ENCODE peak calls at places on chromosomes 7 and 10, in four cellular contexts. A, Z, P and J are unnamed samples.

GRCh38 chr7:1973321-1974251 is 259.2 kb downstream of the MAD1L1 start:
- DNase-seq in P (no peak), Z (no peak), A (no peak), J (no peak)

GRCh38 chr10:77036993-77037734 is 600.4 kb downstream of the KCNMA1 start:
- DNase-seq in A (no peak), P (peak), Z (peak), J (peak)

GRCh38 chr10:3292601-3293000 is 120.0 kb upstream of the PITRM1 start:
- DNase-seq in P (no peak), Z (no peak), A (no peak), J (no peak)

GRCh38 chr10:77301305-77301730 is 336.3 kb downstream of the KCNMA1 start:
- DNase-seq in A (no peak), Z (no peak), P (no peak), J (no peak)

GRCh38 chr7:104137971-104138370 is 69.8 kb downstream of the ORC5 start:
- DNase-seq in A (no peak), Z (no peak), P (no peak), J (no peak)

GRCh38 chr7:27156508-27156898 is at the start of gene HOXA7:
- DNase-seq in A (no peak), P (no peak), Z (no peak), J (no peak)

GRCh38 chr10:102246261-102246660 is 929 bp downstream of the GBF1 start:
- DNase-seq in P (no peak), A (no peak), Z (no peak), J (no peak)

GRCh38 chr7:18402488-18403183 is 92.9 kb upstream of the HDAC9 start:
- DNase-seq in P (no peak), A (no peak), Z (no peak), J (no peak)

GRCh38 chr7:2036786-2037185 is 196.0 kb downstream of the MAD1L1 start:
- DNase-seq in Z (no peak), A (no peak), P (no peak), J (no peak)

GRCh38 chr7:45401155-45401554 is 173.0 kb upstream of the ADCY1 start:
- DNase-seq in A (no peak), Z (no peak), P (no peak), J (no peak)

GRCh38 chr10:32958992-32959703 is 1.1 kb upstream of the ITGB1 start:
- DNase-seq in A (peak), P (no peak), Z (no peak), J (no peak)
- TF ChIP-seq FOXK2 in A (no peak), P (no peak), Z (no peak), J (no peak)

GRCh38 chr10:118729641-118730258 is 25.0 kb downstream of the CACUL1 start:
- DNase-seq in A (peak), Z (no peak), P (no peak), J (no peak)

GRCh38 chr10:118735294-118735693 is 19.5 kb downstream of the CACUL1 start:
- DNase-seq in P (no peak), A (no peak), Z (no peak), J (no peak)

GRCh38 chr10:118734477-118734876 is 20.3 kb downstream of the CACUL1 start:
- DNase-seq in P (no peak), A (no peak), Z (no peak), J (no peak)

GRCh38 chr10:118730699-118731456 is 23.9 kb downstream of the CACUL1 start:
- DNase-seq in Z (no peak), A (no peak), P (no peak), J (no peak)

DNA sequence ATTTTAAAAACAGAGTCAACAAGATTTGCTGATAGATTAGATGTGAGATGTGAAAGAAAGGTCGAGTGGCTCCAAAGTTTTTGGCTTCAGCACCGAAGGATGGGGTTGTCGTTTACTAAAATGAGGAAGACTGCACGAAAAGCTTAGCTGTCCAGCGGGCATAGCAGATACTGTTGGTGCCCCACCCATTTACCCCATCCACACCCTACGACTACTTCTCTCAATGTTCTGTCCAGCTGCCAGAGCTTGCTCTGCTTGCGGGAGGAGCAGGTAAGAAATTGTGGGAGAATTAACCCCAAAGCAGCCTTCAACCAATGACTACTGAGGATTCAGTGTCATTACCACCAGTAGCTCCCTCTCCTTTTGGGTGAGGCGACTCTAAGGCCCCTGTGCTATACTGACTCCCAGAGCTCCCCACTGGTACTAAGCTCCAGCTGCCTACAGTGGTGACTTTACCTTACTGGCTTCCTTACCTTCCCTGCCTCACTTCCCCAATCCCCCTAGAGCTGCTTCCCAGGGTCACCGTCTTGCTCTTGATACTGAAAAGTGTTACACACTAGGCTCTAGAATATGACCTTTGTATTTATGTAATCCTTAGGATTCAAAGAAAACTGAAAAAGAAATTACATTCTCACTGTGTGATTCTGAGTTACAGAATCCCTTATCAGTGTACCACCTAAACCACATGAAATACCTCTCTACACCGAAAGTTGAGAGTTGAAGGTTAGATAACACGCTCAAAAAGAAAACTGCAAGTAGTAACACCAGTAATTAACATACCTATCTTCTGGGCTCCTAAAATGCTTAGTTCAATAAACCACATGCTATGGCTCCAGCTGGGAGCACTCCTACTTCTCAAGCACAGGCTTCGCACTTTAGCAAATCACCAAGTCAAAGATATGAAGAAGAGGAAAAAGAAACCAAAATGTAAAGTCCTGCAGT is 22.2 kb downstream of the CACUL1 start:
- DNase-seq in P (no peak), Z (no peak), A (no peak), J (no peak)
- TF ChIP-seq FOXK2 in P (no peak), Z (no peak), A (no peak), J (no peak)

GRCh38 chr10:75709245-75709644 is 277.8 kb downstream of the LRMDA start:
- DNase-seq in A (no peak), P (no peak), Z (no peak), J (no peak)

GRCh38 chr10:75705426-75705825 is 274.0 kb downstream of the LRMDA start:
- DNase-seq in A (no peak), P (no peak), Z (no peak), J (no peak)

GRCh38 chr10:75708060-75708459 is 276.6 kb downstream of the LRMDA start:
- DNase-seq in Z (no peak), A (no peak), P (no peak), J (no peak)

GRCh38 chr10:75709830-75710229 is 278.4 kb downstream of the LRMDA start:
- DNase-seq in P (no peak), A (no peak), Z (no peak), J (no peak)

GRCh38 chr10:75707080-75707840 is 275.8 kb downstream of the LRMDA start:
- DNase-seq in Z (no peak), P (no peak), A (no peak), J (no peak)
- TF ChIP-seq FOXK2 in Z (no peak), P (no peak), A (no peak), J (no peak)

GRCh38 chr7:100220833-100221718 is 1.3 kb downstream of the PVRIG start:
- DNase-seq in A (peak), P (no peak), Z (no peak), J (no peak)
- TF ChIP-seq FOXK2 in A (no peak), P (no peak), Z (no peak), J (no peak)